ENCODE peak calls at places on chromosomes 6 and 20, in four cellular contexts. One of them, this sample, is unnamed.

GRCh38 chr6:6661684-6662083 is 73.2 kb downstream of the LY86 start:
- DNase-seq in ovary: peak; percentile 31
- DNase-seq in OCI-LY7: no peak
- DNase-seq in thoracic aorta: no peak
- DNase-seq in this sample: peak; percentile 88

GRCh38 chr6:169843110-169843509 is 91.7 kb downstream of the ERMARD start:
- DNase-seq in thoracic aorta: no peak
- DNase-seq in OCI-LY7: no peak
- DNase-seq in ovary: no peak
- DNase-seq in this sample: no peak

GRCh38 chr6:113047932-113048331 is 700.8 kb downstream of the RFPL4B start:
- DNase-seq in ovary: no peak
- DNase-seq in OCI-LY7: no peak
- DNase-seq in thoracic aorta: no peak
- DNase-seq in this sample: no peak

GRCh38 chr20:17957505-17958325 is 10.9 kb downstream of the SNX5 start:
- DNase-seq in OCI-LY7: no peak
- DNase-seq in thoracic aorta: no peak
- DNase-seq in ovary: no peak
- DNase-seq in this sample: no peak

GRCh38 chr20:48823960-48824497 is 3.8 kb downstream of the PREX1 start:
- DNase-seq in thoracic aorta: no peak
- DNase-seq in ovary: no peak
- DNase-seq in OCI-LY7: peak; percentile 50
- DNase-seq in this sample: no peak

GRCh38 chr20:63690001-63690897 is 6.2 kb upstream of the TNFRSF6B start:
- DNase-seq in OCI-LY7: no peak
- DNase-seq in thoracic aorta: no peak
- DNase-seq in ovary: no peak
- DNase-seq in this sample: no peak

GRCh38 chr6:144581807-144582537 is 296.8 kb downstream of the UTRN start:
- DNase-seq in ovary: no peak
- DNase-seq in thoracic aorta: no peak
- DNase-seq in OCI-LY7: peak; percentile 31
- DNase-seq in this sample: no peak

GRCh38 chr20:4661191-4661590 is 60.5 kb upstream of the PRND start:
- DNase-seq in ovary: no peak
- DNase-seq in OCI-LY7: peak; percentile 31
- DNase-seq in thoracic aorta: no peak
- DNase-seq in this sample: no peak

GRCh38 chr20:34528921-34529297 is 12.7 kb downstream of the DYNLRB1 start:
- DNase-seq in thoracic aorta: no peak
- DNase-seq in OCI-LY7: no peak
- DNase-seq in ovary: peak; percentile 13
- DNase-seq in this sample: peak; percentile 43

GRCh38 chr6:123716506-123716905 is 79.8 kb upstream of the TRDN start:
- DNase-seq in ovary: no peak
- DNase-seq in thoracic aorta: no peak
- DNase-seq in OCI-LY7: no peak
- DNase-seq in this sample: no peak

GRCh38 chr6:12601881-12602280 is 114.7 kb upstream of the PHACTR1 start:
- DNase-seq in OCI-LY7: peak; percentile 72
- DNase-seq in thoracic aorta: no peak
- DNase-seq in ovary: no peak
- DNase-seq in this sample: no peak

GRCh38 chr6:91678679-91679078 is 1091.8 kb upstream of the MAP3K7 start:
- DNase-seq in thoracic aorta: no peak
- DNase-seq in ovary: no peak
- DNase-seq in OCI-LY7: no peak
- DNase-seq in this sample: no peak

GRCh38 chr20:11965602-11966001 is 47.9 kb downstream of the BTBD3 start:
- DNase-seq in thoracic aorta: no peak
- DNase-seq in OCI-LY7: no peak
- DNase-seq in ovary: no peak
- DNase-seq in this sample: no peak

GRCh38 chr6:36121752-36122494 is 8.4 kb upstream of the MAPK13 start:
- DNase-seq in OCI-LY7: no peak
- DNase-seq in thoracic aorta: no peak
- DNase-seq in ovary: no peak
- DNase-seq in this sample: peak; percentile 17

GRCh38 chr6:2695464-2696095 is 55.1 kb downstream of the MYLK4 start:
- DNase-seq in ovary: no peak
- DNase-seq in OCI-LY7: peak; percentile 19
- DNase-seq in thoracic aorta: no peak
- DNase-seq in this sample: no peak

GRCh38 chr6:114049367-114049966 is 78.5 kb upstream of the HDAC2 start:
- DNase-seq in thoracic aorta: no peak
- DNase-seq in OCI-LY7: no peak
- DNase-seq in ovary: no peak
- DNase-seq in this sample: no peak

GRCh38 chr6:146914563-146915483 is 289.4 kb upstream of the STXBP5 start:
- DNase-seq in OCI-LY7: no peak
- DNase-seq in ovary: peak; percentile 48
- DNase-seq in thoracic aorta: peak; percentile 21
- DNase-seq in this sample: peak; percentile 90

GRCh38 chr6:1911476-1911875 is 301.8 kb downstream of the FOXC1 start:
- DNase-seq in thoracic aorta: no peak
- DNase-seq in OCI-LY7: no peak
- DNase-seq in ovary: no peak
- DNase-seq in this sample: no peak

GRCh38 chr20:56636701-56637100 is 7.6 kb downstream of the TFAP2C start:
- DNase-seq in OCI-LY7: no peak
- DNase-seq in thoracic aorta: no peak
- DNase-seq in ovary: no peak
- DNase-seq in this sample: no peak

GRCh38 chr6:3328796-3329195 is 70.0 kb downstream of the PSMG4 start:
- DNase-seq in ovary: no peak
- DNase-seq in OCI-LY7: no peak
- DNase-seq in thoracic aorta: no peak
- DNase-seq in this sample: no peak

GRCh38 chr6:2556761-2557160 is 194.0 kb downstream of the MYLK4 start:
- DNase-seq in ovary: no peak
- DNase-seq in OCI-LY7: no peak
- DNase-seq in thoracic aorta: no peak
- DNase-seq in this sample: no peak

GRCh38 chr6:136225496-136225895 is 24.6 kb downstream of the MTFR2 start:
- DNase-seq in thoracic aorta: no peak
- DNase-seq in ovary: peak; percentile 26
- DNase-seq in OCI-LY7: no peak
- DNase-seq in this sample: no peak

GRCh38 chr20:52593634-52594033 is 378.5 kb upstream of the TSHZ2 start:
- DNase-seq in thoracic aorta: no peak
- DNase-seq in OCI-LY7: no peak
- DNase-seq in ovary: no peak
- DNase-seq in this sample: no peak

GRCh38 chr20:45500022-45500421 is 15.4 kb downstream of the SPINT3 start:
- DNase-seq in ovary: no peak
- DNase-seq in OCI-LY7: no peak
- DNase-seq in thoracic aorta: no peak
- DNase-seq in this sample: no peak

GRCh38 chr20:25237610-25238318 is 10.1 kb upstream of the PYGB start:
- DNase-seq in OCI-LY7: no peak
- DNase-seq in ovary: no peak
- DNase-seq in thoracic aorta: peak; percentile 81
- DNase-seq in this sample: peak; percentile 84

GRCh38 chr6:152372945-152373344 is 264.2 kb downstream of the SYNE1 start:
- DNase-seq in ovary: no peak
- DNase-seq in OCI-LY7: no peak
- DNase-seq in thoracic aorta: no peak
- DNase-seq in this sample: no peak

GRCh38 chr6:109999740-110000139 is 21.6 kb downstream of the GPR6 start:
- DNase-seq in ovary: no peak
- DNase-seq in OCI-LY7: no peak
- DNase-seq in thoracic aorta: no peak
- DNase-seq in this sample: no peak
- H3K27ac ChIP-seq in ovary: no peak overlapping the region
- H3K27ac ChIP-seq in OCI-LY7: no peak overlapping the region
- H3K27ac ChIP-seq in thoracic aorta: no peak overlapping the region
- H3K27ac ChIP-seq in this sample: no peak overlapping the region

GRCh38 chr20:35849726-35850125 is 77.9 kb downstream of the PHF20 start:
- DNase-seq in thoracic aorta: no peak
- DNase-seq in OCI-LY7: no peak
- DNase-seq in ovary: no peak
- DNase-seq in this sample: no peak

GRCh38 chr20:35856866-35857265 is 85.1 kb downstream of the PHF20 start:
- DNase-seq in ovary: no peak
- DNase-seq in OCI-LY7: no peak
- DNase-seq in thoracic aorta: no peak
- DNase-seq in this sample: no peak

GRCh38 chr20:35854697-35855434 is 83.1 kb downstream of the PHF20 start:
- DNase-seq in thoracic aorta: no peak
- DNase-seq in ovary: no peak
- DNase-seq in OCI-LY7: no peak
- DNase-seq in this sample: no peak
- H3K36me3 ChIP-seq in thoracic aorta: no peaks in the 10 kb centered on the region
- H3K36me3 ChIP-seq in ovary: no peaks in the 10 kb centered on the region
- H3K36me3 ChIP-seq in OCI-LY7: peaks cover 32% of the 10 kb centered on the region
- H3K36me3 ChIP-seq in this sample: no peaks in the 10 kb centered on the region

DNA sequence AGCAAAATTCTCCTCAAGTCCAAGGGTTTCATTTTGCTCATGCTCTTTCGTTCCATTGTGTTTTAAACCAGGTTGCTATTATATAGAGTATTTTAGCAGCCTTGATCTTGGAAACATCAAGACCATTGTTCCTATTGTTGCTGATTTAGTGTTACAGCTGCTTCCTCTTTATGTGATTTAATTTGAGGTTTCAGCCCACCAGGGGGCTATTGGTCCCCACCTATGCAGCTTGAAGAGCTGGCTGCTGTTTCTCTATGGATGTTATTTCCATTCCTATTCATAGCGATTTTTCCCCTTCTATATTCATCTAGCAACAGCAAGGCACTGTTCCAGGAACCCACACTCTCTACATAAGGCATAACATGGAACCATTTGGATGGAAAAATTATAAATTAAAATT is 418.8 kb downstream of the CDKAL1 start:
- DNase-seq in ovary: no peak
- DNase-seq in OCI-LY7: no peak
- DNase-seq in thoracic aorta: no peak
- DNase-seq in this sample: no peak
- TF ChIP-seq CTCF in ovary: no peak
- TF ChIP-seq CTCF in OCI-LY7: no peak
- TF ChIP-seq CTCF in thoracic aorta: no peak
- TF ChIP-seq CTCF in this sample: no peak

GRCh38 chr6:158411998-158412397 is 99.7 kb downstream of the TULP4 start:
- DNase-seq in ovary: no peak
- DNase-seq in OCI-LY7: no peak
- DNase-seq in thoracic aorta: no peak
- DNase-seq in this sample: no peak
- H3K27ac ChIP-seq in ovary: no peak overlapping the region
- H3K27ac ChIP-seq in OCI-LY7: no peak overlapping the region
- H3K27ac ChIP-seq in thoracic aorta: no peak overlapping the region
- H3K27ac ChIP-seq in this sample: no peak overlapping the region

DNA sequence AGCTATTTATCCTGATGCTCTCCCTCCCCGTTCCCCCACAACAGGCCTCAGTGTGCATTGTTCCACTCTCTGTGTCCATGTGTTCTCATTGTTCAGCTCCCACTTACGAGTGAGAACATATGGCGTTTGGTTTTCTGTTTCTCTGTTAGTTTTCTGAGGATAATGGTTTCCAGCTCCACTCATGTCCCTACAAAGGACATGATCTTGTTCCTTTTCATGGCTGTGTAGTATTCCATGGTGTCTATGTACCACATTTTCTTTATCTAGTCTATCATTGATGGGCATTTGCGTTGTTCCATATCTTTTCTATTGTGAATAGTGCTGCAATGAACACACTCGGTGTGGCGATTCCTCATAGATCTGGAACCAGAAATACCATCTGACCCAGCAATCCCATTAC is 225.9 kb upstream of the CDH4 start:
- DNase-seq in OCI-LY7: no peak
- DNase-seq in thoracic aorta: no peak
- DNase-seq in ovary: no peak
- DNase-seq in this sample: no peak
- H3K36me3 ChIP-seq in OCI-LY7: no peaks in the 10 kb centered on the region
- H3K36me3 ChIP-seq in thoracic aorta: no peaks in the 10 kb centered on the region
- H3K36me3 ChIP-seq in ovary: no peaks in the 10 kb centered on the region
- H3K36me3 ChIP-seq in this sample: no peaks in the 10 kb centered on the region

GRCh38 chr6:14711056-14711703 is 534.7 kb upstream of the JARID2 start:
- DNase-seq in OCI-LY7: peak; percentile 79
- DNase-seq in thoracic aorta: no peak
- DNase-seq in ovary: no peak
- DNase-seq in this sample: peak; percentile 61
- TF ChIP-seq CTCF in OCI-LY7: peak; percentile 80
- TF ChIP-seq CTCF in thoracic aorta: no peak
- TF ChIP-seq CTCF in ovary: no peak
- TF ChIP-seq CTCF in this sample: peak; percentile 53

GRCh38 chr6:159953091-159953581 is 15.7 kb upstream of the IGF2R start:
- DNase-seq in OCI-LY7: no peak
- DNase-seq in thoracic aorta: no peak
- DNase-seq in ovary: no peak
- DNase-seq in this sample: peak; percentile 71

GRCh38 chr6:159948199-159948598 is 20.7 kb upstream of the IGF2R start:
- DNase-seq in OCI-LY7: no peak
- DNase-seq in thoracic aorta: no peak
- DNase-seq in ovary: no peak
- DNase-seq in this sample: no peak

GRCh38 chr6:159955945-159956361 is 12.9 kb upstream of the IGF2R start:
- DNase-seq in ovary: no peak
- DNase-seq in OCI-LY7: no peak
- DNase-seq in thoracic aorta: no peak
- DNase-seq in this sample: no peak

GRCh38 chr6:159952289-159953005 is 16.4 kb upstream of the IGF2R start:
- DNase-seq in ovary: no peak
- DNase-seq in thoracic aorta: no peak
- DNase-seq in OCI-LY7: no peak
- DNase-seq in this sample: no peak

DNA sequence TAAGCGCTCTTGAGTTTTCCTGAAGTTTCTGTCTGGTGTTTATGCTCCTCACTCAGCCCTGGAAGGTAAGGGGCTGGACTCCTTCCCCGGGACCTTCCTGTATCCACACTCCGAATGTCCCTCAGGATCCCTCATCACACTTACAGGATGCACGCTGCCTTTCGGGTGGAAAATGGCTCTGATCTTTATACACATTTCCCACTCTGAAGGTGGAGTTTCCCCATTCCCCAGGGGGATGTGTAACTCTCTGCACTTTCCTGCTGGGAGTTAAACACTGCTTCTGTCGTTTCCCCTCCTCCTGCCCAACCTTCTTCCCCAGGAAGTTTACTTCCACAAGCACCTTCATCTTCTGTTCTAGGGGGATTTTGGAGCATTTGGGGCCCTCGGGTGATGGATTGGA is 17.1 kb upstream of the IGF2R start:
- DNase-seq in ovary: no peak
- DNase-seq in thoracic aorta: no peak
- DNase-seq in OCI-LY7: no peak
- DNase-seq in this sample: no peak
- H3K27ac ChIP-seq in ovary: no peak overlapping the region
- H3K27ac ChIP-seq in thoracic aorta: no peak overlapping the region
- H3K27ac ChIP-seq in OCI-LY7: no peak overlapping the region
- H3K27ac ChIP-seq in this sample: no peak overlapping the region

DNA sequence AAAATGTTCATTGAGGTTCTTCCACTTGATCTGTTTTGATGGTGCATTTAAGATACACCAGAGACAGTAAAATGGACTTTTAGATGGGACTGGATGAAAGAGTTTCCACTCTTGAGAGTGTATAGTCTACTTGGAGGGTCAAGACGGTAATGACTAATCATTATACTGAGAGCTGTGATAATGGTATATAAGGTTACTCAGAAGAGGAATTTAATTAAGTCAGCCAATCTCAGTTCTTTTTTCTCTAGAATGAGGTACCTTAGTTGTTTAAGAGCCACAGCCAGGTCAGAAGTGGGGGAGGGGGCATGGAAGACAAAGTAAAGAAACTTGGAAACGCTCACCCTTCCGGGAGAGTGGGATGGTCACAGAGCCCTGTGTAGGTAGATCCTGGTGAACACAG is 123.9 kb downstream of the MAP3K4 start:
- DNase-seq in thoracic aorta: no peak
- DNase-seq in ovary: no peak
- DNase-seq in OCI-LY7: no peak
- DNase-seq in this sample: no peak
- H3K36me3 ChIP-seq in thoracic aorta: peaks cover 37% of the 10 kb centered on the region
- H3K36me3 ChIP-seq in ovary: no peaks in the 10 kb centered on the region
- H3K36me3 ChIP-seq in OCI-LY7: peaks cover 74% of the 10 kb centered on the region
- H3K36me3 ChIP-seq in this sample: no peaks in the 10 kb centered on the region